ENCODE peak calls at places on chromosomes 6 and 20, in nine cellular contexts. L, M, Z, J, W, G, X, V and I are unnamed samples.

GRCh38 chr6:129498950-129499870 is 210.8 kb downstream of the ARHGAP18 start:
- DNase-seq in M (peak; percentile 46), X (peak; percentile 29), Z (no peak), L (no peak), V (no peak), J (peak; percentile 65), G (peak; percentile 42), W (no peak), I (peak; percentile 55)

GRCh38 chr20:52242237-52243230 is 51.0 kb upstream of the ZFP64 start:
- DNase-seq in L (no peak), W (no peak), Z (no peak), X (no peak), J (no peak), G (no peak), V (no peak), M (peak; percentile 42), I (no peak)

GRCh38 chr6:155628315-155628714 is 172.7 kb upstream of the NOX3 start:
- DNase-seq in M (no peak), J (no peak), W (no peak), Z (no peak), L (no peak), X (no peak), G (no peak), V (no peak), I (no peak)

GRCh38 chr6:113184291-113184690 is 672.9 kb upstream of the MARCKS start:
- DNase-seq in X (peak; percentile 90), M (no peak), W (no peak), V (no peak), J (no peak), G (peak; percentile 92), L (no peak), Z (no peak), I (no peak)

GRCh38 chr6:16576391-16577368 is 184.6 kb downstream of the ATXN1 start:
- DNase-seq in M (no peak), Z (no peak), X (no peak), V (no peak), L (no peak), G (no peak), W (no peak), J (no peak), I (no peak)

GRCh38 chr6:74631558-74631957 is 574.3 kb downstream of the COL12A1 start:
- DNase-seq in M (no peak), L (no peak), W (no peak), X (no peak), J (no peak), G (no peak), Z (no peak), V (no peak), I (no peak)

GRCh38 chr6:136676075-136676474 is 116.2 kb downstream of the MAP3K5 start:
- DNase-seq in G (no peak), M (peak; percentile 60), Z (no peak), X (no peak), L (no peak), J (no peak), V (no peak), W (no peak), I (no peak)

GRCh38 chr6:3457710-3458605 is 1.1 kb upstream of the SLC22A23 start:
- DNase-seq in X (no peak), W (no peak), J (peak; percentile 69), V (peak; percentile 7), Z (no peak), L (peak; percentile 17), M (peak; percentile 34), G (no peak), I (no peak)

GRCh38 chr6:165571721-165572132 is 91.3 kb downstream of the PDE10A start:
- DNase-seq in M (no peak), J (no peak), L (no peak), G (no peak), W (no peak), X (peak; percentile 62), V (no peak), Z (no peak), I (no peak)

GRCh38 chr20:17934141-17934862 is 34.3 kb downstream of the SNX5 start:
- DNase-seq in L (no peak), J (no peak), X (peak; percentile 83), V (no peak), W (peak; percentile 86), G (no peak), M (no peak), Z (no peak), I (no peak)

GRCh38 chr6:154914288-154914687 is 80.8 kb upstream of the TIAM2 start:
- DNase-seq in G (no peak), W (no peak), M (no peak), V (no peak), X (no peak), L (no peak), Z (no peak), J (no peak), I (no peak)

GRCh38 chr6:37029249-37029959 is 23.9 kb downstream of the FGD2 start:
- DNase-seq in W (peak; percentile 94), Z (peak; percentile 83), V (peak; percentile 62), M (no peak), L (peak; percentile 32), G (peak; percentile 64), J (peak; percentile 75), X (peak; percentile 81), I (peak; percentile 78)

GRCh38 chr20:47311967-47312681 is 44.4 kb downstream of the ZMYND8 start:
- DNase-seq in G (no peak), X (no peak), Z (peak; percentile 32), V (no peak), M (no peak), W (peak; percentile 18), L (no peak), J (no peak), I (no peak)

GRCh38 chr6:156166093-156166492 is 611.1 kb upstream of the ARID1B start:
- DNase-seq in W (no peak), J (no peak), G (no peak), Z (no peak), X (no peak), V (no peak), L (no peak), M (no peak), I (no peak)

GRCh38 chr20:63228786-63229185 is 6.9 kb upstream of the BIRC7 start:
- DNase-seq in L (no peak), V (no peak), Z (no peak), W (no peak), J (no peak), M (no peak), G (no peak), X (no peak), I (no peak)

GRCh38 chr6:141541766-141542324 is 590.9 kb upstream of the GJE1 start:
- DNase-seq in Z (no peak), L (no peak), W (no peak), J (no peak), G (no peak), X (no peak), M (no peak), V (no peak), I (no peak)

GRCh38 chr6:142907544-142907943 is 37.4 kb downstream of the HIVEP2 start:
- DNase-seq in G (no peak), L (peak; percentile 32), X (no peak), Z (no peak), W (no peak), J (no peak), M (no peak), V (no peak), I (no peak)

GRCh38 chr6:159929819-159930218 is 39.0 kb downstream of the MAS1 start:
- DNase-seq in Z (peak; percentile 80), G (no peak), M (no peak), X (no peak), V (peak; percentile 36), J (no peak), W (no peak), L (peak; percentile 61), I (no peak)

GRCh38 chr6:3052481-3053230 is 15.6 kb upstream of the RIPK1 start:
- DNase-seq in J (no peak), L (no peak), G (no peak), M (no peak), V (no peak), X (no peak), Z (no peak), W (no peak), I (no peak)

GRCh38 chr6:81401970-81402690 is 350.4 kb downstream of the TENT5A start:
- DNase-seq in G (peak; percentile 10), V (no peak), W (no peak), L (no peak), M (no peak), J (no peak), Z (no peak), X (peak; percentile 22), I (no peak)

GRCh38 chr6:123830110-123830509 is 26.4 kb downstream of the NKAIN2 start:
- DNase-seq in J (no peak), W (no peak), V (no peak), G (no peak), L (no peak), M (no peak), Z (no peak), X (no peak), I (no peak)